ENCODE peak calls at places on chromosomes 6 and 20, in five cellular contexts. N, K, V, T and G are unnamed samples.

GRCh38 chr20:51398552-51398951 is 144.0 kb downstream of the NFATC2 start:
- DNase-seq in N (no peak), K (no peak), V (no peak), T (no peak), G (no peak)

GRCh38 chr20:62183426-62184142 is 756 bp downstream of the MTG2 start:
- DNase-seq in N (no peak), K (no peak), V (no peak), T (no peak), G (no peak)

GRCh38 chr20:19265646-19266374 is 53.4 kb downstream of the SLC24A3 start:
- DNase-seq in N (peak; percentile 25), K (no peak), V (peak; percentile 39), T (no peak), G (no peak)

GRCh38 chr6:126650931-126651330 is 311.0 kb downstream of the CENPW start:
- DNase-seq in N (no peak), K (no peak), V (no peak), T (no peak), G (no peak)

GRCh38 chr6:146905313-146905712 is 298.9 kb upstream of the STXBP5 start:
- DNase-seq in N (no peak), K (no peak), V (no peak), T (no peak), G (no peak)

GRCh38 chr6:29924731-29925130 is 17.6 kb upstream of the HLA-A start:
- DNase-seq in N (no peak), K (no peak), V (no peak), T (no peak), G (no peak)

GRCh38 chr6:37807656-37808055 is 11.9 kb upstream of the ZFAND3 start:
- DNase-seq in N (no peak), K (no peak), V (no peak), T (no peak), G (no peak)

GRCh38 chr6:134352786-134353480 is 35.0 kb upstream of the SGK1 start:
- DNase-seq in N (no peak), K (peak; percentile 32), V (no peak), T (no peak), G (no peak)

GRCh38 chr20:5073154-5074049 is 46.4 kb downstream of the PCNA start:
- DNase-seq in N (no peak), K (peak; percentile 96), V (no peak), T (no peak), G (no peak)

GRCh38 chr20:9359561-9360308 is 154.7 kb upstream of the LAMP5 start:
- DNase-seq in N (no peak), K (no peak), V (peak; percentile 50), T (peak; percentile 51), G (peak; percentile 32)

GRCh38 chr6:150068786-150069648 is at the start of gene ULBP3:
- DNase-seq in N (peak; percentile 84), K (peak; percentile 91), V (peak; percentile 93), T (peak; percentile 81), G (peak; percentile 63)

GRCh38 chr20:47704746-47705496 is 80.4 kb downstream of the SULF2 start:
- DNase-seq in N (no peak), K (no peak), V (no peak), T (no peak), G (no peak)

GRCh38 chr6:111922454-111923297 is 49.4 kb upstream of the FYN start:
- DNase-seq in N (no peak), K (no peak), V (no peak), T (no peak), G (no peak)

GRCh38 chr20:22449115-22449973 is 135.0 kb downstream of the FOXA2 start:
- DNase-seq in N (no peak), K (peak; percentile 50), V (no peak), T (no peak), G (peak; percentile 54)

GRCh38 chr6:43964659-43965570 is 162.3 kb downstream of the MRPL14 start:
- DNase-seq in N (no peak), K (no peak), V (no peak), T (no peak), G (no peak)

GRCh38 chr6:39078695-39079094 is 30.1 kb downstream of the GLP1R start:
- DNase-seq in N (no peak), K (peak; percentile 12), V (no peak), T (no peak), G (no peak)

GRCh38 chr6:93751969-93752368 is 332.6 kb upstream of the EPHA7 start:
- DNase-seq in N (no peak), K (no peak), V (no peak), T (no peak), G (no peak)

GRCh38 chr6:157528931-157529653 is 148.1 kb downstream of the ZDHHC14 start:
- DNase-seq in N (no peak), K (peak; percentile 54), V (no peak), T (no peak), G (peak; percentile 92)

GRCh38 chr6:34360556-34360955 is 31.9 kb downstream of the NUDT3 start:
- DNase-seq in N (no peak), K (no peak), V (no peak), T (no peak), G (no peak)

GRCh38 chr6:116059713-116060571 is 749 bp downstream of the FRK start:
- DNase-seq in N (peak; percentile 15), K (peak; percentile 63), V (no peak), T (no peak), G (peak; percentile 44)

GRCh38 chr20:208937-209566 is 18.0 kb upstream of the DEFB129 start:
- DNase-seq in N (peak; percentile 41), K (no peak), V (peak; percentile 37), T (peak; percentile 35), G (peak; percentile 29)

GRCh38 chr6:4021862-4022715 is 56.8 kb downstream of the FAM217A start:
- DNase-seq in N (no peak), K (no peak), V (no peak), T (no peak), G (no peak)

GRCh38 chr6:42294759-42295158 is 77.1 kb upstream of the MRPS10 start:
- DNase-seq in N (no peak), K (no peak), V (no peak), T (no peak), G (peak; percentile 76)

GRCh38 chr6:170008386-170008785 is 257.0 kb downstream of the ERMARD start:
- DNase-seq in N (no peak), K (no peak), V (no peak), T (no peak), G (no peak)

GRCh38 chr6:45045253-45045601 is 282.9 kb upstream of the RUNX2 start:
- DNase-seq in N (no peak), K (no peak), V (no peak), T (no peak), G (no peak)

GRCh38 chr6:2817778-2818443 is 23.8 kb downstream of the SERPINB1 start:
- DNase-seq in N (no peak), K (no peak), V (no peak), T (no peak), G (no peak)

GRCh38 chr6:56986611-56987010 is 31.7 kb downstream of the BEND6 start:
- DNase-seq in N (no peak), K (no peak), V (no peak), T (no peak), G (no peak)

GRCh38 chr6:127464881-127465459 is 5.8 kb upstream of the KIAA0408 start:
- DNase-seq in N (peak; percentile 72), K (peak; percentile 73), V (peak; percentile 77), T (peak; percentile 56), G (no peak)

GRCh38 chr6:40054186-40054585 is 119.9 kb upstream of the MOCS1 start:
- DNase-seq in N (no peak), K (no peak), V (no peak), T (no peak), G (no peak)

GRCh38 chr6:35018746-35019145 is 122.4 kb downstream of the TCP11 start:
- DNase-seq in N (no peak), K (no peak), V (no peak), T (no peak), G (no peak)

DNA sequence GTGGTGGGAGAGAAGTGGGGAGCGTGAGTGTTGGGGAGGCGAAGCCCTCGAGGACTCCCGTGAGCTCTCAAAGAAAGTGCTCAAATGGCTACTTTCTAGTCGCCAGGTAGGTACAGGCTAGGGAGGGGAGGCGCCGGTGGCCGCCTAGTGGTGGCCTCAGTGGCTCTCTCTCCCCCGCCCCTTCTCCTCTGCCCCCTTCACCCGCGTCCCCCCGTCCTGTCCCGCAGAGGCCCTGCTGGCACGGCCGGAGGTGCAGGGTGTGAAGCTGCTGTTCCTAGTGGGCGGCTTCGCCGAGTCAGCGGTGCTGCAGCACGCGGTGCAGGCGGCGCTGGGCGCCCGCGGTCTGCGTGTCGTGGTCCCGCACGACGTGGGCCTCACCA is 16.3 kb downstream of the ADISSP start:
- DNase-seq in N (no peak), K (no peak), V (no peak), T (no peak), G (no peak)
- TF ChIP-seq CTCF in N (no peak), K (no peak), V (no peak), T (no peak), G (no peak)

DNA sequence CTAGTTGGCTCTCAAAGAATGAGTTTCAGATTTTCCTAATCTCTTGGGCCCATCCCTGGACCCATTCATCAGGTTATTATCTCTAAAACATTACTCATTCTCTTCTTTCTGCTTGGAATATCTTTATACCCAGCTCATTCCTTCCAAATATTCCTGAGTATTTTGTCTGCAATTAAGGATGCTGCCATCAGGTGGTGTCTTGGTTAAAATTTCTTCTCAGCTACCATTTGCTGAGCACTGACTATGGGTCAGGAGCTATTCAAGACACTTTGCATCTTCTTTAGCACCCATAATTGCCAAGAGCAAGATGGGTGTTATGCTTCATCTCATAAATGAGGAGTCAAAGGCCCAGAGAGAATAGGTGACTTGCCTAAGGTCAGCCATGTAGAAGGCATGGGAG is 8.4 kb downstream of the SUN5 start:
- DNase-seq in N (no peak), K (no peak), V (no peak), T (no peak), G (no peak)
- TF ChIP-seq CTCF in N (no peak), K (no peak), V (peak; percentile 8), T (no peak), G (peak; percentile 2)

DNA sequence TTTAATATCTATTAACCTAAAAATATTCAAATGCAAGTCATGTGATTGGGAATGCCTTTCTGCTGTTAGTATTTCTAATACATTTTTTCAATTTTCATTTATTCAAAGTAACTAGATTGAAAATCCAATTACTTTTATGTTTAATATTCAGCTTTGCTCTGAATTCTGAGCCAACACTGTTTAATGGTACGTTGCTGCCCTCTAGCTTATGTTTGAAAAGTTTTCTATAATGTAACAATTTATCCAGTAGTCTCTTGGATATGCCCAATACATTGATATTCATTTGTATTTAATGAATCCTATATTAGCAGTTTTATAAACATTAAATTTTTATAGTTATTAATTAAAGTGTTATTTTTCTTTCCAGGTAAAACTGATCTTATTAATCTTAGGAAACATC is 47.4 kb downstream of the LGSN start:
- DNase-seq in N (peak; percentile 51), K (no peak), V (peak; percentile 51), T (no peak), G (no peak)
- TF ChIP-seq CTCF in N (no peak), K (peak; percentile 22), V (no peak), T (no peak), G (peak; percentile 53)

DNA sequence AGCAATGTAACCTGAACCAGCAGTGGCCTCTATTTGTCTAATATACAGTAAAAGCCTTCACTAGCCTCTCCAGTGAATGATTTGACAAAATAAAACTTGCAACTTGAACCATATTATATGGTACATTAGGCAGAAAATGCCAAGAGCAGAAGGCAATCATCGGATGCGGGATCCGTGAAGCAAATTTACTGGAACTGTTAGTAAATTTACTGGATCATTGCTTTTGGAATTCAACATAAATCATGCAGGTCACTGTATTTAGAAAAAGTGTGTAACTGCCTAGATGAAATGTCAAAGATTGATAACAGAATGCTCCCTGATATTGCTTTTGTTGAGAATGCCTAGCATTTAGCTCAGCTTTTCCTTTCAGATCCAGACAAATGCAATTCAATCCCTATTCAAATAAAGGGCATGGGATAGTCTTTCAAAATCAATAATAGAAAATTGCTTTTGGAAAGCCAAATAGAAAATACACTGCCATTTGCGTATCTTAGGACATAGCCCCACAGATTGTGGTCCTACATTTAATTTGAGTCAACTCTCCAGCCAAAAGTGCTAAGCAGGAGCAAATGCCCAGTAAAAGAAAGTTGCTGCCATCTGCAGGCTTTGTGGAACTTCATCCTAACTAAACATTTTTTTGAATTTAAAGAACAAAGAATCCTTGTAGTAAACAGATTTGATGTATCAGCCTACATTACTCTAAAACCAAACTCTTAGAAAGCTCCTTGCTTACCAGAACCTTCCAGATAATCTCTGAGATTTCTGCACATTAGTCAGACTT is 109.5 kb upstream of the HSF2 start:
- DNase-seq in N (no peak), K (no peak), V (peak; percentile 44), T (no peak), G (no peak)
- TF ChIP-seq CTCF in N (no peak), K (no peak), V (no peak), T (peak; percentile 9), G (peak; percentile 51)